ENCODE peak calls at places on chromosomes 3 and 15, in ten cellular contexts. F is LoVo; L is HFFc6; C is stimulated activated naive B cell treated with anti-CD40 and anti-IgM and Interleukin-4, amounts not matched to agents 10 μg/mL and 1 μg/mL and 100 μg/mL, for 72 hours; M is SW480; I is type B pancreatic cell; W is NCI-H1105; B is germinal center; E is RCC 7860; A is stromal cell of bone marrow. K is an unnamed sample.

GRCh38 chr3:111538687-111539086 is 3.3 kb upstream of the CD96 start:
- DNase-seq in F (no peak), L (peak; percentile 22), C (peak; percentile 23), M (peak; percentile 19), I (no peak), W (no peak), B (no peak), E (peak; percentile 28), A (no peak), K (peak; percentile 54)

GRCh38 chr3:93855406-93855805 is 118.3 kb downstream of the PROS1 start:
- DNase-seq in F (no peak), L (no peak), C (no peak), M (no peak), I (no peak), W (no peak), B (no peak), E (no peak), A (no peak), K (no peak)

GRCh38 chr3:173639098-173639497 is 241.6 kb downstream of the NLGN1 start:
- DNase-seq in F (no peak), L (no peak), C (no peak), M (no peak), I (no peak), W (no peak), B (no peak), E (no peak), A (no peak), K (no peak)

GRCh38 chr3:36701903-36702374 is 62.4 kb downstream of the DCLK3 start:
- DNase-seq in F (no peak), L (peak; percentile 89), C (no peak), M (no peak), I (no peak), W (no peak), B (no peak), E (peak; percentile 68), A (peak; percentile 90), K (peak; percentile 86)

GRCh38 chr3:79236488-79236887 is 531.3 kb downstream of the ROBO1 start:
- DNase-seq in F (no peak), L (no peak), C (no peak), M (no peak), I (no peak), W (no peak), B (no peak), E (no peak), A (no peak), K (no peak)

GRCh38 chr3:69193749-69194148 is 71.4 kb upstream of the LMOD3 start:
- DNase-seq in F (no peak), L (no peak), C (no peak), M (no peak), I (no peak), W (no peak), B (no peak), E (no peak), A (no peak), K (no peak)

GRCh38 chr3:71658131-71658530 is 67.1 kb downstream of the EIF4E3 start:
- DNase-seq in F (no peak), L (no peak), C (no peak), M (peak; percentile 22), I (no peak), W (peak; percentile 51), B (no peak), E (no peak), A (peak; percentile 45), K (peak; percentile 91)

GRCh38 chr15:72131922-72132321 is 13.7 kb downstream of the SENP8 start:
- DNase-seq in F (no peak), L (no peak), C (no peak), M (no peak), I (no peak), W (no peak), B (no peak), E (no peak), A (no peak), K (no peak)

GRCh38 chr3:60657972-60658371 is 593.3 kb downstream of the FHIT start:
- DNase-seq in F (no peak), L (no peak), C (no peak), M (no peak), I (no peak), W (no peak), B (no peak), E (no peak), A (no peak), K (no peak)

GRCh38 chr15:31393441-31394091 is 66.9 kb downstream of the KLF13 start:
- DNase-seq in F (no peak), L (no peak), C (no peak), M (no peak), I (no peak), W (no peak), B (no peak), E (no peak), A (no peak), K (no peak)

GRCh38 chr3:167940241-167940640 is 155.5 kb downstream of the GOLIM4 start:
- DNase-seq in F (no peak), L (no peak), C (no peak), M (peak; percentile 17), I (no peak), W (no peak), B (no peak), E (no peak), A (peak; percentile 13), K (peak; percentile 5)